ENCODE peak calls at places on chromosomes 5 and 9, in five cellular contexts. Q is BE2C, D is body of pancreas, S is psoas muscle, H is fibroblast of pulmonary artery. E is an unnamed sample.

GRCh38 chr5:306011-306805 is 15.3 kb upstream of the AHRR start:
- DNase-seq in Q (no peak), D (peak), S (peak), H (no peak), E (no peak)

GRCh38 chr5:172280317-172280716 is 3.2 kb downstream of the UBTD2 start:
- DNase-seq in Q (no peak), D (no peak), S (no peak), H (no peak), E (no peak)

GRCh38 chr5:126520593-126520953 is 74.4 kb downstream of the ALDH7A1 start:
- DNase-seq in Q (no peak), D (no peak), S (no peak), H (no peak), E (no peak)

GRCh38 chr5:9343146-9343850 is 202.6 kb downstream of the SEMA5A start:
- DNase-seq in Q (no peak), D (no peak), S (no peak), H (peak), E (no peak)

GRCh38 chr5:3187846-3188425 is 407.7 kb upstream of the IRX1 start:
- DNase-seq in Q (no peak), D (no peak), S (no peak), H (no peak), E (no peak)

GRCh38 chr9:84851935-84852585 is 182.5 kb downstream of the NTRK2 start:
- DNase-seq in Q (no peak), D (peak), S (no peak), H (peak), E (no peak)

GRCh38 chr5:1119312-1119831 is 7.5 kb upstream of the SLC12A7 start:
- DNase-seq in Q (no peak), D (no peak), S (no peak), H (no peak), E (no peak)

GRCh38 chr5:61431923-61432620 is 100.0 kb downstream of the ZSWIM6 start:
- DNase-seq in Q (no peak), D (no peak), S (no peak), H (no peak), E (no peak)

GRCh38 chr5:121693864-121694263 is 157.8 kb upstream of the FTMT start:
- DNase-seq in Q (no peak), D (no peak), S (no peak), H (no peak), E (no peak)

GRCh38 chr9:97737429-97737828 is 40.3 kb upstream of the XPA start:
- DNase-seq in Q (peak), D (no peak), S (no peak), H (no peak), E (no peak)

GRCh38 chr5:45411971-45412612 is 284.1 kb downstream of the HCN1 start:
- DNase-seq in Q (peak), D (no peak), S (no peak), H (peak), E (no peak)

GRCh38 chr5:122656107-122656506 is 118.8 kb upstream of the SNX2 start:
- DNase-seq in Q (no peak), D (no peak), S (no peak), H (no peak), E (no peak)

GRCh38 chr5:8828596-8829321 is 717.1 kb downstream of the SEMA5A start:
- DNase-seq in Q (no peak), D (no peak), S (no peak), H (peak), E (no peak)

DNA sequence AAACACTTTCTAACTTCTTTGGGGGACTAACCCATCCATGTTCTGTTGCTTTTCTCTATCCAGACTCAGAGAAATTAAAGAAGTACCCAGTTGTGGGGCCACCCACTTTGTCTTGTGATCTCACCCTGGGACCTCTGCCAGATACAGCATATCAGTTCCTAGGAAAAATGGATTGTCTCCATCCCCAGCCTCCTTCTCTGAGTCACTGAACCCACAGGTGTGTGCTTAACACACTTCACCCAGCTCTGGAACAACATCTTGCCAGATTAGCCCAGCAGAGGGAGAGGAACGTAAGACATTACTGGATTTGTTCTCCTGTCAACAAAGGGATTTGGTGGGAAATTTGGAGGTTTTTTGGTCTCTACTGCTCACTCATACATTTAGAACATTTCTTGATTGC is 19.2 kb downstream of the FAM240B start:
- DNase-seq in Q (no peak), D (no peak), S (no peak), H (peak), E (peak)
- TF ChIP-seq CTCF in Q (no peak), D (no peak), S (no peak), H (peak), E (no peak)

GRCh38 chr5:102974177-102974576 is 145.8 kb downstream of the GIN1 start:
- DNase-seq in Q (no peak), D (no peak), S (no peak), H (no peak), E (no peak)

GRCh38 chr5:102975040-102975439 is 144.9 kb downstream of the GIN1 start:
- DNase-seq in Q (no peak), D (no peak), S (no peak), H (peak), E (no peak)

GRCh38 chr5:102975457-102976182 is 144.3 kb downstream of the GIN1 start:
- DNase-seq in Q (no peak), D (no peak), S (no peak), H (peak), E (no peak)

DNA sequence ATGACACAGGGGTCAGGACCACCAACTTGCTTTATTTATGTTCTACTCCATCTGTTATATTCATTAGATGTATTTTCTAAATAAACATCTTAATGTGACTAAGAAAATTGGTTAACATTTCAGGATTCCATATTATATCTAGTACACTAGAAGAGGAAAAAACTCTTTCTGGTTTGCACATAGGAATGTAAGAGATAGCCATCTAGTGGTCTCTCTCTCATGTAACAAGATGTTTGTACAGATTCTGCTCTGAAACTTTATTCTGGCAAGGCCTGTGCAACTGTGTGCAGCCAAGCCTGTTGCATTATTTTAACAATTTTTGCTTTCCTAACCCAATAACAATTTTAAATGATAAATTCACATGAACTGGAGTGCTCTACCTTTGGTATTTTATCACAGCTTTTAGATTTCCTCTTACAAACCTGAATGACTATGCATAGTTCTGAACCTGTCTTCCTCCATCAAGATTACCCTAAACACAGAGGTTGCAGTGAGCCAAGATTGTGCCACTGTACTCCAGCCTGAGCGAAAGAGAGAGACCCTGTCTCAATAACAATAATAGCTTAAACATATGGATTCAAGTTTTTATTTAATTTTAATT is 148.1 kb downstream of the GIN1 start:
- DNase-seq in Q (no peak), D (no peak), S (no peak), H (peak), E (no peak)
- TF ChIP-seq CTCF in Q (no peak), D (peak), S (peak), H (peak), E (no peak)

GRCh38 chr5:163503106-163504090 is 2.0 kb upstream of the MAT2B start:
- DNase-seq in Q (peak), D (peak), S (peak), H (peak), E (peak)
- TF ChIP-seq CTCF in Q (peak), D (peak), S (peak), H (peak), E (no peak)

GRCh38 chr9:134403682-134404301 is 77.5 kb downstream of the RXRA start:
- DNase-seq in Q (no peak), D (peak), S (peak), H (peak), E (no peak)
- TF ChIP-seq CTCF in Q (no peak), D (no peak), S (no peak), H (no peak), E (no peak)

GRCh38 chr5:104611419-104611818 is 1048.8 kb upstream of the NUDT12 start:
- DNase-seq in Q (no peak), D (no peak), S (no peak), H (no peak), E (no peak)
- TF ChIP-seq CTCF in Q (no peak), D (no peak), S (no peak), H (no peak), E (no peak)

GRCh38 chr5:75552764-75553163 is 41.1 kb downstream of the POLK start:
- DNase-seq in Q (no peak), D (no peak), S (no peak), H (no peak), E (no peak)

GRCh38 chr5:75545131-75545530 is 33.4 kb downstream of the POLK start:
- DNase-seq in Q (no peak), D (no peak), S (no peak), H (no peak), E (no peak)

GRCh38 chr5:75551471-75551870 is 39.8 kb downstream of the POLK start:
- DNase-seq in Q (no peak), D (no peak), S (no peak), H (peak), E (no peak)

GRCh38 chr5:75550597-75550996 is 38.9 kb downstream of the POLK start:
- DNase-seq in Q (no peak), D (no peak), S (no peak), H (no peak), E (no peak)

DNA sequence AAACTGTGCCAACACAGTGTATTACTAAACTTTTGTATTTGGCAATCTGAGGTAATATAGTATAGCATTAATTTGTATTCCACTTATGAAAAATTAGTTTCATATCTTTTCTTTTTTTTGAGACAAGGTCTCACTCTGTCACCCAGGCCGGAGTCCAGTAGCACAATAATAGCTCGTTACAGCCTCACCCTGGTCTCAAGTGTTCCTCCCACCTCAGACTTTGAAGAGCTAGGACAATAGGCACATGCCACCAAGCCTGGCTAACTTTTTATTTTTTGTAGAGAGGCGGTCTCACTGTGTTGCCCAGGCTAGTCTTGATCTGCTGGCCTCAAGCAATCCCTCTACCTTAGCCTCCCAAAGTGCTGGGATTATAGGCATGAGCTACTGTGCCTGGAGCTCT is 36.1 kb downstream of the POLK start:
- DNase-seq in Q (no peak), D (no peak), S (no peak), H (no peak), E (no peak)
- TF ChIP-seq CTCF in Q (no peak), D (no peak), S (no peak), H (no peak), E (no peak)

DNA sequence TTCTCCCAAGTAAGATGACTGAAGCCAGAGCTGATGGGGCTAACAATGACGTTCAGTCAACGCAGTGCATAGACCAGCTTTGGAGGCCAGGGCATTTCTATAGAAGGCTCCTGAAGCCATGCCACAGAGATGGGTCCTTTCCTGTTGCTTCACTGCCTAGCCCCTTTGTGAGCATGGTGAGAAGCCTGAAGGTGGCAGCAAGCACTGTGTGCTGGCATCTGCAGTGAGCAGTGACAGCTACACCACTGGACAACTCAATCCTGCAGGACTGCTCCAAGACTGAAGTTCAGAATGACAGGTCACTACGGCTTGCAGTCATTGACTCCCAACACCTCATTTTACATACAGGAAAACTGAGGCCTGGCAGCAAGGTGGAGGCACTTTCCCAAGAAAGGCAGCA is 229.0 kb downstream of the TSSK1B start:
- DNase-seq in Q (no peak), D (no peak), S (peak), H (no peak), E (peak)
- TF ChIP-seq CTCF in Q (peak), D (no peak), S (peak), H (no peak), E (no peak)

DNA sequence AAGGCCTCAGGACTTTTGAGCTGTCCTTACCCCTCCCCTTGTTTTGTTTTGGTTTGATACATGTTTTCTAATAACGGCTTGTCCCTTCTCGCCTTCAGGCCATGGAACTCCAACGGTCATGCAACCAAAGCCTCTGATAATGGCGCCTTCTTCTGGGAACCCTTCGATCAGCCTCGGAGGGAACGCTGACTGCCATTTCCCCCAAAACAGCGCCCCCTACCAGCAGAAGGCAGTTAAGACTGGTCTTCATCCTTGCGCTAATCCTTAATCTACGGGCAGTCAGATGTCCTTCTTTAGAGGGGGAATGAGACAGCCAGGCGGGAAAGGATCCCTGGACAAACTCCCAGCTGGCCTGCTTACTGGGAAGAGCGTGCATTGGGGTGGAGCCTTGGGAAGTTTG is 276.6 kb downstream of the ICE1 start:
- DNase-seq in Q (no peak), D (no peak), S (no peak), H (no peak), E (no peak)
- TF ChIP-seq CTCF in Q (peak), D (no peak), S (no peak), H (no peak), E (no peak)

GRCh38 chr9:9997585-9997984 is 615.2 kb downstream of the PTPRD start:
- DNase-seq in Q (no peak), D (no peak), S (no peak), H (no peak), E (no peak)

GRCh38 chr9:10003047-10003446 is 609.8 kb downstream of the PTPRD start:
- DNase-seq in Q (no peak), D (no peak), S (no peak), H (no peak), E (no peak)

GRCh38 chr9:9996259-9996658 is 616.5 kb downstream of the PTPRD start:
- DNase-seq in Q (no peak), D (no peak), S (no peak), H (no peak), E (no peak)

GRCh38 chr9:10000669-10001068 is 612.1 kb downstream of the PTPRD start:
- DNase-seq in Q (no peak), D (no peak), S (no peak), H (no peak), E (no peak)

GRCh38 chr9:9998491-9999287 is 614.1 kb downstream of the PTPRD start:
- DNase-seq in Q (no peak), D (no peak), S (no peak), H (no peak), E (no peak)
- TF ChIP-seq CTCF in Q (peak), D (no peak), S (no peak), H (no peak), E (no peak)

GRCh38 chr5:132901036-132901435 is 27.6 kb downstream of the LEAP2 start:
- DNase-seq in Q (no peak), D (no peak), S (no peak), H (no peak), E (no peak)

GRCh38 chr5:132909702-132910101 is 36.2 kb downstream of the LEAP2 start:
- DNase-seq in Q (no peak), D (no peak), S (no peak), H (no peak), E (no peak)

GRCh38 chr5:132907161-132907560 is 33.7 kb downstream of the LEAP2 start:
- DNase-seq in Q (no peak), D (no peak), S (no peak), H (no peak), E (no peak)

GRCh38 chr5:132901730-132902129 is 28.3 kb downstream of the LEAP2 start:
- DNase-seq in Q (no peak), D (no peak), S (no peak), H (no peak), E (no peak)

GRCh38 chr5:132905938-132906337 is 32.5 kb downstream of the LEAP2 start:
- DNase-seq in Q (no peak), D (no peak), S (no peak), H (peak), E (no peak)
- TF ChIP-seq CTCF in Q (no peak), D (no peak), S (peak), H (peak), E (no peak)

E was measured in Calu3.